ENCODE peak calls at places on chromosome 7, in five cellular contexts. One of them, this sample, is unnamed.

GRCh38 chr7:140028311-140028710 is 34.4 kb downstream of the PARP12 start:
- DNase-seq in mesenchymal stem cell: no peak
- DNase-seq in trophoblast cell: no peak
- DNase-seq in H1: no peak
- DNase-seq in H9: no peak
- DNase-seq in this sample: no peak

GRCh38 chr7:27237735-27238334 is 4.8 kb upstream of the EVX1 start:
- DNase-seq in mesenchymal stem cell: peak; percentile 27
- DNase-seq in trophoblast cell: no peak
- DNase-seq in H1: no peak
- DNase-seq in H9: no peak
- DNase-seq in this sample: no peak

GRCh38 chr7:115226410-115226809 is 304.5 kb downstream of the MDFIC start:
- DNase-seq in H1: peak; percentile 77
- DNase-seq in mesenchymal stem cell: no peak
- DNase-seq in H9: peak; percentile 70
- DNase-seq in trophoblast cell: no peak
- DNase-seq in this sample: no peak

GRCh38 chr7:149458235-149458634 is 2.6 kb downstream of the ZNF777 start:
- DNase-seq in H9: no peak
- DNase-seq in trophoblast cell: no peak
- DNase-seq in mesenchymal stem cell: no peak
- DNase-seq in H1: no peak
- DNase-seq in this sample: peak; percentile 6

GRCh38 chr7:141477866-141478265 is 73.3 kb upstream of the AGK start:
- DNase-seq in trophoblast cell: no peak
- DNase-seq in mesenchymal stem cell: no peak
- DNase-seq in H9: no peak
- DNase-seq in H1: no peak
- DNase-seq in this sample: no peak

GRCh38 chr7:101900103-101900502 is 82.7 kb downstream of the CUX1 start:
- DNase-seq in H1: no peak
- DNase-seq in mesenchymal stem cell: no peak
- DNase-seq in H9: no peak
- DNase-seq in trophoblast cell: no peak
- DNase-seq in this sample: no peak

GRCh38 chr7:55397617-55398016 is 32.5 kb downstream of the LANCL2 start:
- DNase-seq in H1: no peak
- DNase-seq in trophoblast cell: no peak
- DNase-seq in mesenchymal stem cell: no peak
- DNase-seq in H9: no peak
- DNase-seq in this sample: no peak

GRCh38 chr7:130794619-130794922 is 60.6 kb upstream of the KLF14 start:
- DNase-seq in trophoblast cell: no peak
- DNase-seq in H9: no peak
- DNase-seq in mesenchymal stem cell: no peak
- DNase-seq in H1: no peak
- DNase-seq in this sample: no peak

GRCh38 chr7:13948019-13948781 is 41.3 kb downstream of the ETV1 start:
- DNase-seq in H1: no peak
- DNase-seq in trophoblast cell: no peak
- DNase-seq in mesenchymal stem cell: peak; percentile 18
- DNase-seq in H9: no peak
- DNase-seq in this sample: no peak

GRCh38 chr7:34191041-34191440 is 285.7 kb downstream of the BMPER start:
- DNase-seq in trophoblast cell: no peak
- DNase-seq in H9: no peak
- DNase-seq in mesenchymal stem cell: no peak
- DNase-seq in H1: no peak
- DNase-seq in this sample: no peak

GRCh38 chr7:82288769-82289535 is 154.6 kb downstream of the CACNA2D1 start:
- DNase-seq in H1: no peak
- DNase-seq in H9: no peak
- DNase-seq in mesenchymal stem cell: no peak
- DNase-seq in trophoblast cell: no peak
- DNase-seq in this sample: no peak

GRCh38 chr7:20958474-20958873 is 171.8 kb upstream of the SP8 start:
- DNase-seq in H9: no peak
- DNase-seq in trophoblast cell: no peak
- DNase-seq in H1: no peak
- DNase-seq in mesenchymal stem cell: no peak
- DNase-seq in this sample: no peak

GRCh38 chr7:130365511-130366441 is 14.5 kb upstream of the CPA1 start:
- DNase-seq in trophoblast cell: no peak
- DNase-seq in mesenchymal stem cell: peak; percentile 93
- DNase-seq in H9: no peak
- DNase-seq in H1: no peak
- DNase-seq in this sample: no peak

GRCh38 chr7:114206688-114207087 is 207.9 kb upstream of the FOXP2 start:
- DNase-seq in trophoblast cell: no peak
- DNase-seq in H1: no peak
- DNase-seq in H9: no peak
- DNase-seq in mesenchymal stem cell: no peak
- DNase-seq in this sample: no peak
- H3K27ac ChIP-seq in trophoblast cell: no peak overlapping the region
- H3K27ac ChIP-seq in H1: no peak overlapping the region
- H3K27ac ChIP-seq in H9: no peak overlapping the region
- H3K27ac ChIP-seq in mesenchymal stem cell: no peak overlapping the region
- H3K27ac ChIP-seq in this sample: no peak overlapping the region

GRCh38 chr7:85041599-85042216 is 145.1 kb downstream of the SEMA3D start:
- DNase-seq in H9: peak; percentile 63
- DNase-seq in trophoblast cell: peak; percentile 51
- DNase-seq in H1: no peak
- DNase-seq in mesenchymal stem cell: peak; percentile 66
- DNase-seq in this sample: peak; percentile 60

GRCh38 chr7:85052056-85052737 is 134.7 kb downstream of the SEMA3D start:
- DNase-seq in trophoblast cell: no peak
- DNase-seq in mesenchymal stem cell: no peak
- DNase-seq in H9: no peak
- DNase-seq in H1: no peak
- DNase-seq in this sample: no peak

DNA sequence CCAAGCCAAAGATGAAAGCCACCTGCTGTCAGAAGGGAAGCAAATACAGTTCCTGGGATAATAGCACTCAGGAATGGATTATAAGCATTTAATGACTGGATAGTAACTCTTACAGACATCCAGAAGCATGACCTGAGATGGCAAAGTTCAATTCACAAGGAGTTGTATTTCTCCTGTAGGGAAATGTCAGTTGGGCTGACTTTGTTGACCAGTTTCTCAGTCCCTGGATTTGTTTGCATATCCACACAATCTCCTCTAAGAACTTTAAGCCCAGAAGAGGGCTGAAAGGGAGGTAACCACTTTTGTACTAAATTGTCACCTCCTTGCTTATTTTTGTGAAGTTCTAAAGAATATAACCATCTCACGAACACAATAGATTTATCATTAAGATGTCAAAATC is 140.3 kb downstream of the SEMA3D start:
- DNase-seq in trophoblast cell: no peak
- DNase-seq in mesenchymal stem cell: no peak
- DNase-seq in H9: no peak
- DNase-seq in H1: no peak
- DNase-seq in this sample: no peak
- H2BK12ac ChIP-seq in trophoblast cell: no peak overlapping the region
- H2BK12ac ChIP-seq in mesenchymal stem cell: no peak overlapping the region
- H2BK12ac ChIP-seq in H9: no peak overlapping the region
- H2BK12ac ChIP-seq in H1: no peak overlapping the region
- H2BK12ac ChIP-seq in this sample: no peak overlapping the region

DNA sequence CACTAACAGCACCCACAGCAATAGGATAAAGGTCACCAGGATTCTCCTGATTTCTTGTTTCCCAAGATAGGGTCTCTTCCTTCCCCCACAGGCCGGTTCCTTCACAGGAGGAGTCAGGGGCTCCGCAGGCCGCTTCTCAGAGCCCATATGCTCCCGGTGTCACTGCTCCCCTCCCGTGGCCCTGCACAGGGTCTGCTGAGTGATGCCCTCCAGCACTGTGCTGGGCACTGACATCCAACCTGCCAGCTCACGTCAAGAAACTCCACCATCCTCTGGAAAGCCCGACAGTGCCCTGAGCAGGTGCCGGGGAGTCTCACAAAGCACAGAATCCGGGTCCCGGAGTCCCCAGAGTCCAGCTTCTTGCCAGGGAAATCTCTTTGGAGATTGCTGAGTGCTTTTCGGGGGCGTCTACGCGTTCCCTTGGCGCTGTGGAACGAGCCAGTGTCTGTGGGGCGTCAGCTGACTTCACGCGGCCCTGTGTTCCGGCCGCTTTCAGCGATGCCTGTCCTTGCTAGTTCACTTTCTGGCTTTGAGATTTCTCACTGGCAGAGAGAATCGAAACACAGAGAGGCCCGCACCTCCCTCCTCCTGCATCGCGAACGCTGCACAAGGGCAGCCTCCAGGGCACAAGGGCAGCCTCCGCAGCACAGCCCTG is 567.5 kb downstream of the DNAJB6 start:
- DNase-seq in H9: no peak
- DNase-seq in trophoblast cell: no peak
- DNase-seq in H1: no peak
- DNase-seq in mesenchymal stem cell: no peak
- DNase-seq in this sample: no peak
- H3K27ac ChIP-seq in H9: no peak overlapping the region
- H3K27ac ChIP-seq in trophoblast cell: no peak overlapping the region
- H3K27ac ChIP-seq in H1: no peak overlapping the region
- H3K27ac ChIP-seq in mesenchymal stem cell: no peak overlapping the region
- H3K27ac ChIP-seq in this sample: no peak overlapping the region

DNA sequence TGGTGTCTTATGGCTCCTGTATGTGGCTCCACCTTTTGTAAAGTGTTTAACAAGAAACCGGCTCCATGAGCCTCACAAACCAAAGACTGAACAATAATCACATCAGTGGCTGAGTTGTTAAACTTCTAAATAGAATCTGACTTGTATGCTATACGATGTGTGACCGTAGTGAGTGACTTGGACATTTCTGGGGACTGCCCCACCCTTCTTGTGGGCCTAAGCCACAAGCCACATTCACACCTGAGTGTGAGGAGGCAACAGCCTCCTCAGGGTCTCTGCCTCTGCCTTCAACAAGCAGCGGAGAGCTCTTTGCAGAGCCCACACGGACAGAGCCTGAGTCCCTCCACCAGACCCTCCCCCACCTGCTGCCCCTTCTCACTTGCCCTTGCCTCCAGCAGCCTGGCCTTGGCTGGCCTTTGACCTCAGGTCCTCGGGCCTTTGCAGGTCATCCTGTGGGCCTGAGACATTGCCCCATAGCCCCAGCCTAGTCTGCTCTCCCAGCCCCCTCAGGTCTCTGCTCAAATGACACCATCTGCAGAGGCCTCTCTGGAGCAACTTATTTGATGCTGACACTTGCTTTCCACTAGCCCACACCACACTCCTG is 156.8 kb upstream of the TNS3 start:
- DNase-seq in trophoblast cell: no peak
- DNase-seq in H1: no peak
- DNase-seq in H9: no peak
- DNase-seq in mesenchymal stem cell: no peak
- DNase-seq in this sample: no peak
- H2BK12ac ChIP-seq in trophoblast cell: peak overlapping the region; percentile 74
- H2BK12ac ChIP-seq in H1: no peak overlapping the region
- H2BK12ac ChIP-seq in H9: no peak overlapping the region
- H2BK12ac ChIP-seq in mesenchymal stem cell: peak overlapping the region; percentile 65
- H2BK12ac ChIP-seq in this sample: no peak overlapping the region

GRCh38 chr7:44637788-44638594 is 31.6 kb downstream of the OGDH start:
- DNase-seq in H1: no peak
- DNase-seq in H9: no peak
- DNase-seq in mesenchymal stem cell: peak; percentile 95
- DNase-seq in trophoblast cell: peak; percentile 78
- DNase-seq in this sample: no peak

GRCh38 chr7:44636041-44636580 is 29.7 kb downstream of the OGDH start:
- DNase-seq in H9: no peak
- DNase-seq in mesenchymal stem cell: no peak
- DNase-seq in H1: no peak
- DNase-seq in trophoblast cell: no peak
- DNase-seq in this sample: no peak

GRCh38 chr7:44634839-44635591 is 28.6 kb downstream of the OGDH start:
- DNase-seq in mesenchymal stem cell: no peak
- DNase-seq in trophoblast cell: no peak
- DNase-seq in H9: no peak
- DNase-seq in H1: no peak
- DNase-seq in this sample: no peak

GRCh38 chr7:44638611-44639557 is 32.5 kb downstream of the OGDH start:
- DNase-seq in H1: no peak
- DNase-seq in mesenchymal stem cell: peak; percentile 82
- DNase-seq in H9: peak; percentile 64
- DNase-seq in trophoblast cell: no peak
- DNase-seq in this sample: no peak

GRCh38 chr7:44636926-44637325 is 30.5 kb downstream of the OGDH start:
- DNase-seq in trophoblast cell: no peak
- DNase-seq in H9: no peak
- DNase-seq in H1: no peak
- DNase-seq in mesenchymal stem cell: no peak
- DNase-seq in this sample: no peak
- H3K27ac ChIP-seq in trophoblast cell: no peak overlapping the region
- H3K27ac ChIP-seq in H9: no peak overlapping the region
- H3K27ac ChIP-seq in H1: no peak overlapping the region
- H3K27ac ChIP-seq in mesenchymal stem cell: no peak overlapping the region
- H3K27ac ChIP-seq in this sample: no peak overlapping the region

GRCh38 chr7:43535031-43535451 is 47.9 kb upstream of the STK17A start:
- DNase-seq in H1: no peak
- DNase-seq in mesenchymal stem cell: peak; percentile 34
- DNase-seq in trophoblast cell: no peak
- DNase-seq in H9: no peak
- DNase-seq in this sample: no peak
- H2BK12ac ChIP-seq in H1: no peak overlapping the region
- H2BK12ac ChIP-seq in mesenchymal stem cell: no peak overlapping the region
- H2BK12ac ChIP-seq in trophoblast cell: no peak overlapping the region
- H2BK12ac ChIP-seq in H9: no peak overlapping the region
- H2BK12ac ChIP-seq in this sample: no peak overlapping the region

GRCh38 chr7:38292442-38292841 is 19.0 kb upstream of the TARP start:
- DNase-seq in H1: no peak
- DNase-seq in H9: no peak
- DNase-seq in trophoblast cell: no peak
- DNase-seq in mesenchymal stem cell: no peak
- DNase-seq in this sample: no peak
- H3K27ac ChIP-seq in H1: no peak overlapping the region
- H3K27ac ChIP-seq in H9: no peak overlapping the region
- H3K27ac ChIP-seq in trophoblast cell: no peak overlapping the region
- H3K27ac ChIP-seq in mesenchymal stem cell: no peak overlapping the region
- H3K27ac ChIP-seq in this sample: no peak overlapping the region

GRCh38 chr7:144494355-144494754 is 90.9 kb upstream of the NOBOX start:
- DNase-seq in trophoblast cell: no peak
- DNase-seq in mesenchymal stem cell: no peak
- DNase-seq in H1: no peak
- DNase-seq in H9: no peak
- DNase-seq in this sample: no peak

GRCh38 chr7:144500225-144500624 is 96.7 kb upstream of the NOBOX start:
- DNase-seq in H9: no peak
- DNase-seq in trophoblast cell: no peak
- DNase-seq in H1: no peak
- DNase-seq in mesenchymal stem cell: no peak
- DNase-seq in this sample: no peak

DNA sequence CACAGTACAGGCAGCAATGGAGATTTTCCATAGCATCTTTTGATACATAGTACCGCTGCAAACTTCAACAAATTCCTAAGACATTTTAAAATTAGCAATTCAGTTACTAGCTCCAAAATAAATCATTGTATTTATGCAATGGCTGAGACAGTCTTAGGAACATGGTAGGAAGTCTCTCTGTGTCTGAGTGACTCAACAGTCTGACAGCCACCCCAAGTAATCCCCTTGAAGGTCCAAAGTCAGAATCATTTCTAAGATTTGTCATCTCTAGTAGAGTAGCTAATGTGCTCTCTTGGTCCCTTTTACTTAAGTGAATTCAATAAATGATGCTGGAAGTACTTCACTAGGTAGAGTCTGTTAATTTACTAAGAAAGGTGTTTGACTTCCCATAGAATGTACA is 93.8 kb upstream of the NOBOX start:
- DNase-seq in H1: no peak
- DNase-seq in trophoblast cell: no peak
- DNase-seq in mesenchymal stem cell: no peak
- DNase-seq in H9: no peak
- DNase-seq in this sample: no peak
- H2BK12ac ChIP-seq in H1: no peak overlapping the region
- H2BK12ac ChIP-seq in trophoblast cell: no peak overlapping the region
- H2BK12ac ChIP-seq in mesenchymal stem cell: no peak overlapping the region
- H2BK12ac ChIP-seq in H9: no peak overlapping the region
- H2BK12ac ChIP-seq in this sample: no peak overlapping the region